ENCODE peak calls at places on chromosomes 6 and 20, in five cellular contexts. F is globus pallidus, R is ACHN, H is amniotic stem cell, A is IMR-90. D is an unnamed sample.

GRCh38 chr20:17960927-17961599 is 7.5 kb downstream of the SNX5 start:
- DNase-seq in F (no peak), H (no peak), A (peak), R (no peak), D (peak)

GRCh38 chr6:42618686-42619085 is 54.9 kb downstream of the UBR2 start:
- DNase-seq in R (no peak), A (peak), F (no peak), H (no peak), D (peak)

GRCh38 chr6:24991748-24992467 is 56.1 kb upstream of the RIPOR2 start:
- DNase-seq in F (no peak), A (peak), H (no peak), R (peak), D (no peak)

GRCh38 chr6:125868996-125869395 is 78.2 kb downstream of the NCOA7 start:
- DNase-seq in F (peak), H (no peak), R (no peak), A (no peak), D (no peak)

GRCh38 chr20:34636648-34637047 is 40.2 kb downstream of the PIGU start:
- DNase-seq in H (no peak), F (peak), A (no peak), R (no peak), D (no peak)

GRCh38 chr6:17470209-17470952 is 77.0 kb downstream of the CAP2 start:
- DNase-seq in R (no peak), F (no peak), A (peak), H (no peak), D (peak)

GRCh38 chr20:35115606-35116005 is 23.0 kb upstream of the TRPC4AP start:
- DNase-seq in H (no peak), F (no peak), R (no peak), A (no peak), D (no peak)

GRCh38 chr6:144263786-144264185 is 21.3 kb upstream of the UTRN start:
- DNase-seq in R (peak), H (no peak), F (no peak), A (peak), D (no peak)

GRCh38 chr6:142885182-142885867 is 59.7 kb downstream of the HIVEP2 start:
- DNase-seq in A (peak), F (no peak), H (peak), R (peak), D (peak)

GRCh38 chr6:146892613-146893401 is 294.0 kb downstream of the ADGB start:
- DNase-seq in R (peak), A (peak), H (no peak), F (no peak), D (peak)

GRCh38 chr20:34525342-34525708 is 9.1 kb downstream of the DYNLRB1 start:
- DNase-seq in H (no peak), A (no peak), F (no peak), R (no peak), D (no peak)

GRCh38 chr6:109671721-109672120 is 19.3 kb downstream of the AK9 start:
- DNase-seq in R (no peak), F (no peak), A (peak), H (no peak), D (peak)

GRCh38 chr6:29071831-29072723 is 15.0 kb downstream of the OR2B3 start:
- DNase-seq in F (no peak), R (peak), H (no peak), A (no peak), D (no peak)

GRCh38 chr6:5785235-5785634 is 221.5 kb downstream of the NRN1 start:
- DNase-seq in A (no peak), R (no peak), F (no peak), H (no peak), D (no peak)

GRCh38 chr20:63594043-63594561 is 20.1 kb upstream of the HELZ2 start:
- DNase-seq in R (no peak), F (no peak), A (peak), H (no peak), D (peak)